ENCODE peak calls at places on chromosomes 13 and 19, in nine cellular contexts. One of them, this sample, is unnamed.

GRCh38 chr19:55467236-55468053 is 2.9 kb upstream of the C19orf85 start:
- DNase-seq in AG09309: no peak
- DNase-seq in astrocyte of the cerebellum: no peak
- DNase-seq in CD4-positive, alpha-beta T cell: peak
- DNase-seq in IMR-90: peak
- DNase-seq in glutamatergic neuron: peak
- DNase-seq in tibial nerve: peak
- DNase-seq in esophagus squamous epithelium: no peak
- DNase-seq in heart left ventricle: peak
- DNase-seq in this sample: peak

GRCh38 chr13:79079351-79079839 is 326.7 kb downstream of the RBM26 start:
- DNase-seq in AG09309: no peak
- DNase-seq in astrocyte of the cerebellum: no peak
- DNase-seq in CD4-positive, alpha-beta T cell: no peak
- DNase-seq in IMR-90: no peak
- DNase-seq in glutamatergic neuron: no peak
- DNase-seq in tibial nerve: no peak
- DNase-seq in esophagus squamous epithelium: no peak
- DNase-seq in heart left ventricle: no peak
- DNase-seq in this sample: no peak

GRCh38 chr13:45341799-45342584 is 1.0 kb upstream of the TPT1 start:
- DNase-seq in AG09309: no peak
- DNase-seq in astrocyte of the cerebellum: no peak
- DNase-seq in CD4-positive, alpha-beta T cell: no peak
- DNase-seq in IMR-90: no peak
- DNase-seq in glutamatergic neuron: no peak
- DNase-seq in tibial nerve: peak
- DNase-seq in esophagus squamous epithelium: no peak
- DNase-seq in heart left ventricle: peak
- DNase-seq in this sample: no peak

GRCh38 chr13:36552334-36552733 is 120.0 kb downstream of the CCNA1 start:
- DNase-seq in AG09309: no peak
- DNase-seq in astrocyte of the cerebellum: no peak
- DNase-seq in CD4-positive, alpha-beta T cell: no peak
- DNase-seq in IMR-90: no peak
- DNase-seq in glutamatergic neuron: no peak
- DNase-seq in tibial nerve: no peak
- DNase-seq in esophagus squamous epithelium: no peak
- DNase-seq in heart left ventricle: no peak
- DNase-seq in this sample: no peak

GRCh38 chr13:23018143-23018542 is 162.6 kb upstream of the SGCG start:
- DNase-seq in AG09309: no peak
- DNase-seq in astrocyte of the cerebellum: no peak
- DNase-seq in CD4-positive, alpha-beta T cell: no peak
- DNase-seq in IMR-90: no peak
- DNase-seq in glutamatergic neuron: no peak
- DNase-seq in tibial nerve: no peak
- DNase-seq in esophagus squamous epithelium: no peak
- DNase-seq in heart left ventricle: no peak
- DNase-seq in this sample: no peak

GRCh38 chr19:47776568-47776967 is 1.9 kb upstream of the SELENOW start:
- DNase-seq in AG09309: no peak
- DNase-seq in astrocyte of the cerebellum: no peak
- DNase-seq in CD4-positive, alpha-beta T cell: no peak
- DNase-seq in IMR-90: no peak
- DNase-seq in glutamatergic neuron: no peak
- DNase-seq in tibial nerve: no peak
- DNase-seq in esophagus squamous epithelium: no peak
- DNase-seq in heart left ventricle: no peak
- DNase-seq in this sample: no peak

GRCh38 chr13:48532146-48532472 is 771 bp downstream of the RCBTB2 start:
- DNase-seq in AG09309: no peak
- DNase-seq in astrocyte of the cerebellum: peak
- DNase-seq in CD4-positive, alpha-beta T cell: no peak
- DNase-seq in IMR-90: peak
- DNase-seq in glutamatergic neuron: no peak
- DNase-seq in tibial nerve: peak
- DNase-seq in esophagus squamous epithelium: no peak
- DNase-seq in heart left ventricle: no peak
- DNase-seq in this sample: peak

GRCh38 chr19:52566588-52566987 is 3.5 kb upstream of the ZNF701 start:
- DNase-seq in AG09309: no peak
- DNase-seq in astrocyte of the cerebellum: no peak
- DNase-seq in CD4-positive, alpha-beta T cell: no peak
- DNase-seq in IMR-90: peak
- DNase-seq in glutamatergic neuron: no peak
- DNase-seq in tibial nerve: no peak
- DNase-seq in esophagus squamous epithelium: no peak
- DNase-seq in heart left ventricle: no peak
- DNase-seq in this sample: no peak

GRCh38 chr13:107807306-107808073 is 407.8 kb downstream of the LIG4 start:
- DNase-seq in AG09309: no peak
- DNase-seq in astrocyte of the cerebellum: peak
- DNase-seq in CD4-positive, alpha-beta T cell: no peak
- DNase-seq in IMR-90: no peak
- DNase-seq in glutamatergic neuron: no peak
- DNase-seq in tibial nerve: no peak
- DNase-seq in esophagus squamous epithelium: no peak
- DNase-seq in heart left ventricle: no peak
- DNase-seq in this sample: no peak

GRCh38 chr19:33212024-33212772 is 13.5 kb downstream of the SLC7A10 start:
- DNase-seq in AG09309: no peak
- DNase-seq in astrocyte of the cerebellum: no peak
- DNase-seq in CD4-positive, alpha-beta T cell: no peak
- DNase-seq in IMR-90: no peak
- DNase-seq in glutamatergic neuron: no peak
- DNase-seq in tibial nerve: no peak
- DNase-seq in esophagus squamous epithelium: no peak
- DNase-seq in heart left ventricle: peak
- DNase-seq in this sample: no peak

GRCh38 chr13:110308377-110309158 is 1.5 kb downstream of the COL4A2 start:
- DNase-seq in AG09309: no peak
- DNase-seq in astrocyte of the cerebellum: no peak
- DNase-seq in CD4-positive, alpha-beta T cell: no peak
- DNase-seq in IMR-90: no peak
- DNase-seq in glutamatergic neuron: no peak
- DNase-seq in tibial nerve: peak
- DNase-seq in esophagus squamous epithelium: no peak
- DNase-seq in heart left ventricle: no peak
- DNase-seq in this sample: no peak

GRCh38 chr13:101323601-101324000 is 92.7 kb downstream of the NALCN start:
- DNase-seq in AG09309: no peak
- DNase-seq in astrocyte of the cerebellum: no peak
- DNase-seq in CD4-positive, alpha-beta T cell: no peak
- DNase-seq in IMR-90: no peak
- DNase-seq in glutamatergic neuron: no peak
- DNase-seq in tibial nerve: no peak
- DNase-seq in esophagus squamous epithelium: no peak
- DNase-seq in heart left ventricle: no peak
- DNase-seq in this sample: no peak

GRCh38 chr13:20174656-20175405 is 14.0 kb upstream of the GJA3 start:
- DNase-seq in AG09309: peak
- DNase-seq in astrocyte of the cerebellum: peak
- DNase-seq in CD4-positive, alpha-beta T cell: peak
- DNase-seq in IMR-90: peak
- DNase-seq in glutamatergic neuron: no peak
- DNase-seq in tibial nerve: peak
- DNase-seq in esophagus squamous epithelium: peak
- DNase-seq in heart left ventricle: peak
- DNase-seq in this sample: no peak

GRCh38 chr13:113918981-113919646 is 54.8 kb downstream of the C13orf46 start:
- DNase-seq in AG09309: no peak
- DNase-seq in astrocyte of the cerebellum: no peak
- DNase-seq in CD4-positive, alpha-beta T cell: no peak
- DNase-seq in IMR-90: no peak
- DNase-seq in glutamatergic neuron: no peak
- DNase-seq in tibial nerve: no peak
- DNase-seq in esophagus squamous epithelium: no peak
- DNase-seq in heart left ventricle: no peak
- DNase-seq in this sample: no peak

GRCh38 chr19:18097993-18098890 is 664 bp downstream of the MAST3 start:
- DNase-seq in AG09309: no peak
- DNase-seq in astrocyte of the cerebellum: no peak
- DNase-seq in CD4-positive, alpha-beta T cell: no peak
- DNase-seq in IMR-90: no peak
- DNase-seq in glutamatergic neuron: no peak
- DNase-seq in tibial nerve: no peak
- DNase-seq in esophagus squamous epithelium: no peak
- DNase-seq in heart left ventricle: no peak
- DNase-seq in this sample: no peak

GRCh38 chr19:46296722-46297431 is at the start of gene HIF3A:
- DNase-seq in AG09309: no peak
- DNase-seq in astrocyte of the cerebellum: no peak
- DNase-seq in CD4-positive, alpha-beta T cell: no peak
- DNase-seq in IMR-90: no peak
- DNase-seq in glutamatergic neuron: peak
- DNase-seq in tibial nerve: peak
- DNase-seq in esophagus squamous epithelium: no peak
- DNase-seq in heart left ventricle: peak
- DNase-seq in this sample: no peak

GRCh38 chr19:11699931-11700794 is 38.6 kb downstream of the ZNF823 start:
- DNase-seq in AG09309: no peak
- DNase-seq in astrocyte of the cerebellum: peak
- DNase-seq in CD4-positive, alpha-beta T cell: no peak
- DNase-seq in IMR-90: peak
- DNase-seq in glutamatergic neuron: no peak
- DNase-seq in tibial nerve: peak
- DNase-seq in esophagus squamous epithelium: no peak
- DNase-seq in heart left ventricle: no peak
- DNase-seq in this sample: no peak

DNA sequence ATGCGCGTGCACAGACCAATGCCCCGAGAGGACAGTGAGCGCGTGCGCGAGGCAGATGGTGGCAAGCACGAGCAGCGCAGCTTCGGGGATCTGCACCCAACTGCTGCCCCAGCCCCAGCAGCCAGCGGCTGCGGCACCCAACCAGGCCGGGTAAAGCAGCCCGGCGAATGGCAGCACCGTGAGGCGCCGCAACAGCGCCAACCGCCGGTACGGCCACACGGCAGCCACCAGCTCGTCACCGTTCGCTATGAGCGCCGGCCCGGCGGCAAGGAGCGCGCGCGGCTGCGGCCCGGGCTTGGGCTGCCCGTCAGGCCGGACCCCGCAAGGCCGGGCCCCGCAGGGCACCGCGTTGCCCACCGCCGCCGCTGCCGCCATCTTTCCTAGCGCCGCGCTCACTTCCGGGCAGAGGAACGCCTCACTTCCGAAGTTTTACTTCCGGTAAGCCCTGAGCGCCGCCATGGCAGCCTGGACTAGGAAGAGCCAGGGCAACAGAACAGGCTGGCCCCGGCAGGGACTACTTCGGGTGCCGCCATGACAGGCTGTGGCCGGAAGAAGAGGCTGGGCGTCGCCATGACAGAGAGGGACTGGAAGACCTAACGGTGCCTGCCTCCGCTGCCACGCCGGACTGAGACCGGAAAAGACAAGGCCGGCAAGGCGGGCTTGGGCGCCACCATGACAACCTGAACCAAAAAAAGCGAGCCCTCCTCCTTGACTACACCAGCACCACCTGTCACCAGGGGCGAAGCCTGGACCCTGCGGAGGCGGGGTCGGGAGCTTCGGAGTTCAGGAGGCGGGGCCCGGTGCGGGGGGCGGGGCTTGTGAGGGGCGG is at the start of gene ATP13A1:
- DNase-seq in AG09309: peak
- DNase-seq in astrocyte of the cerebellum: peak
- DNase-seq in CD4-positive, alpha-beta T cell: peak
- DNase-seq in IMR-90: peak
- DNase-seq in glutamatergic neuron: peak
- DNase-seq in tibial nerve: peak
- DNase-seq in esophagus squamous epithelium: peak
- DNase-seq in heart left ventricle: peak
- DNase-seq in this sample: peak
- TF ChIP-seq CTCF in AG09309: no peak
- TF ChIP-seq CTCF in astrocyte of the cerebellum: peak
- TF ChIP-seq CTCF in CD4-positive, alpha-beta T cell: no peak
- TF ChIP-seq CTCF in IMR-90: no peak
- TF ChIP-seq CTCF in glutamatergic neuron: no peak
- TF ChIP-seq CTCF in tibial nerve: peak
- TF ChIP-seq CTCF in esophagus squamous epithelium: peak
- TF ChIP-seq CTCF in heart left ventricle: no peak
- TF ChIP-seq CTCF in this sample: peak

GRCh38 chr13:89115307-89115706 is 1444.1 kb downstream of the SLITRK5 start:
- DNase-seq in AG09309: no peak
- DNase-seq in astrocyte of the cerebellum: no peak
- DNase-seq in CD4-positive, alpha-beta T cell: no peak
- DNase-seq in IMR-90: no peak
- DNase-seq in glutamatergic neuron: no peak
- DNase-seq in tibial nerve: no peak
- DNase-seq in esophagus squamous epithelium: no peak
- DNase-seq in heart left ventricle: no peak
- DNase-seq in this sample: no peak
- TF ChIP-seq CTCF in AG09309: peak
- TF ChIP-seq CTCF in astrocyte of the cerebellum: no peak
- TF ChIP-seq CTCF in CD4-positive, alpha-beta T cell: no peak
- TF ChIP-seq CTCF in IMR-90: no peak
- TF ChIP-seq CTCF in glutamatergic neuron: peak
- TF ChIP-seq CTCF in tibial nerve: no peak
- TF ChIP-seq CTCF in esophagus squamous epithelium: no peak
- TF ChIP-seq CTCF in heart left ventricle: no peak
- TF ChIP-seq CTCF in this sample: no peak

GRCh38 chr19:29326351-29326750 is 113.4 kb upstream of the UQCRFS1 start:
- DNase-seq in AG09309: no peak
- DNase-seq in astrocyte of the cerebellum: no peak
- DNase-seq in CD4-positive, alpha-beta T cell: no peak
- DNase-seq in IMR-90: no peak
- DNase-seq in glutamatergic neuron: no peak
- DNase-seq in tibial nerve: no peak
- DNase-seq in esophagus squamous epithelium: no peak
- DNase-seq in heart left ventricle: no peak
- DNase-seq in this sample: no peak
- TF ChIP-seq CTCF in AG09309: no peak
- TF ChIP-seq CTCF in astrocyte of the cerebellum: no peak
- TF ChIP-seq CTCF in CD4-positive, alpha-beta T cell: no peak
- TF ChIP-seq CTCF in IMR-90: no peak
- TF ChIP-seq CTCF in glutamatergic neuron: no peak
- TF ChIP-seq CTCF in tibial nerve: no peak
- TF ChIP-seq CTCF in esophagus squamous epithelium: no peak
- TF ChIP-seq CTCF in heart left ventricle: no peak
- TF ChIP-seq CTCF in this sample: no peak

DNA sequence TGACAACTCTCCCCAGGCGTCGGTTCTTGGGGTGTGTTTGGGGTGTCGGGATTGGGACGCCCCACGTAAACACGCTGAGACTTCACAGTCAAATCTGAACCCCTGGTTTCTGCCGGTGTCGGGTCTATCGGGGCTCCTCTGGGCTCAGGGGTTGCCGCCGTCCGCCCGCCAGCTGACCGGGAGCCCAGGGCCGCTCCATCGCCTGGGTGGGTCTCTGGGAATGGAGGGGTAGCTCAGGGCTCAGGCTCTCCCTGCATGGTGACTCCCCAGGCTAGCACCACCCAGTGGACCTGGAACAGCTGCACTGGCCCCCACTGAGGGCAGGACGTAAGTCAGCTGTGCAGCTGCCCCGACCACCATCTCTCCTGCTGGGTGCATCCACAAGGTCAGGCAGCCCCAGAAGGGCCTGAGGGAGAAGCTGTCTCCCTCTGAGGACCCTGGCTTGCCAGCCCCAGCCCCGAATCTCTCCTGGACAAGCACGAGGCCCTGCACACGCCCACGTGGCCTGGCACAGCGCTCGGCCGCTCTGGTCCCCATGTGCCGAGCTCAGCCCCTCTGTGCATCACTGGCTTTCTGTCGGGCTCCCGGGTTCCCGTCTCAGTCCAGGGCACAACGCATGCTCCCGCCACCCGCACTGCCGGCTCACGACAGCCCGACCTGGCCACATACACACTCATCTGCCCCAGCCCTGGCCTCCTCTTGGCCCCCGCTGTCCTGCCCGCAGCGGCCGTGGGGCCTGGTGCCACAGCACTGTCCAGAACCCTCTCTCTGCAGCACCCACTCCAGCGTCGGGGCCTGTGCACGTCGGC is 6.1 kb downstream of the RNF126 start:
- DNase-seq in AG09309: no peak
- DNase-seq in astrocyte of the cerebellum: no peak
- DNase-seq in CD4-positive, alpha-beta T cell: no peak
- DNase-seq in IMR-90: no peak
- DNase-seq in glutamatergic neuron: no peak
- DNase-seq in tibial nerve: no peak
- DNase-seq in esophagus squamous epithelium: no peak
- DNase-seq in heart left ventricle: no peak
- DNase-seq in this sample: no peak
- TF ChIP-seq CTCF in AG09309: no peak
- TF ChIP-seq CTCF in astrocyte of the cerebellum: no peak
- TF ChIP-seq CTCF in CD4-positive, alpha-beta T cell: no peak
- TF ChIP-seq CTCF in IMR-90: no peak
- TF ChIP-seq CTCF in glutamatergic neuron: no peak
- TF ChIP-seq CTCF in tibial nerve: no peak
- TF ChIP-seq CTCF in esophagus squamous epithelium: no peak
- TF ChIP-seq CTCF in heart left ventricle: no peak
- TF ChIP-seq CTCF in this sample: no peak

This sample was measured in natural killer cell.